ENCODE peak calls at places on chromosomes 11 and 22, in five cellular contexts. D is H1, T is mesenchymal stem cell, P is IMR-90, Q is trophoblast cell. V is an unnamed sample.

GRCh38 chr22:46696614-46697013 is 41.4 kb downstream of the CERK start:
- DNase-seq in P (no peak), Q (no peak), D (no peak), T (no peak), V (no peak)

GRCh38 chr11:124724854-124725718 is 14.7 kb upstream of the NRGN start:
- DNase-seq in P (no peak), Q (no peak), T (no peak), D (no peak), V (no peak)

GRCh38 chr11:119728226-119728626 is 774 bp downstream of the NECTIN1 start:
- DNase-seq in P (no peak), T (peak; percentile 22), Q (peak; percentile 8), D (no peak), V (peak; percentile 26)

GRCh38 chr11:109680127-109680526 is 258.1 kb downstream of the C11orf87 start:
- DNase-seq in Q (no peak), P (peak; percentile 18), D (no peak), T (peak; percentile 14), V (no peak)

GRCh38 chr22:38007330-38007902 is 23.1 kb upstream of the SOX10 start:
- DNase-seq in T (no peak), Q (no peak), P (no peak), D (no peak), V (no peak)

GRCh38 chr11:125250316-125250870 is 85.8 kb downstream of the PKNOX2 start:
- DNase-seq in P (no peak), D (no peak), Q (no peak), T (no peak), V (no peak)

GRCh38 chr11:126400019-126400962 is 44.8 kb downstream of the ST3GAL4 start:
- DNase-seq in P (no peak), Q (no peak), D (no peak), T (no peak), V (no peak)

GRCh38 chr11:76329983-76330382 is 50.9 kb downstream of the THAP12 start:
- DNase-seq in P (no peak), T (no peak), D (no peak), Q (no peak), V (no peak)

GRCh38 chr11:96196074-96196787 is 146.8 kb downstream of the MAML2 start:
- DNase-seq in P (no peak), T (no peak), Q (no peak), D (peak; percentile 15), V (no peak)

GRCh38 chr11:66473608-66474525 is 6.4 kb upstream of the DPP3 start:
- DNase-seq in P (no peak), Q (no peak), D (no peak), T (no peak), V (no peak)

GRCh38 chr11:133082453-133082781 is 449.9 kb downstream of the OPCML start:
- DNase-seq in P (no peak), T (no peak), D (no peak), Q (no peak), V (peak; percentile 26)

GRCh38 chr11:120316880-120317688 is 8.0 kb upstream of the TLCD5 start:
- DNase-seq in D (no peak), Q (peak; percentile 61), T (peak; percentile 56), P (peak; percentile 29), V (no peak)

GRCh38 chr11:68353118-68353517 is 40.7 kb downstream of the LRP5 start:
- DNase-seq in Q (peak; percentile 72), T (no peak), P (no peak), D (no peak), V (no peak)

GRCh38 chr11:7364660-7365059 is 113.0 kb downstream of the SYT9 start:
- DNase-seq in D (no peak), Q (no peak), T (no peak), P (no peak), V (no peak)

GRCh38 chr22:46748948-46749681 is 11.1 kb upstream of the CERK start:
- DNase-seq in P (peak; percentile 49), D (no peak), T (peak; percentile 73), Q (peak; percentile 78), V (no peak)

GRCh38 chr11:35216962-35217667 is 78.1 kb downstream of the CD44 start:
- DNase-seq in T (no peak), P (no peak), Q (peak; percentile 29), D (no peak), V (no peak)

GRCh38 chr11:11555228-11555627 is 66.6 kb downstream of the GALNT18 start:
- DNase-seq in Q (no peak), P (no peak), D (no peak), T (no peak), V (no peak)

GRCh38 chr22:23113067-23113846 is 28.5 kb downstream of the RSPH14 start:
- DNase-seq in P (peak; percentile 54), D (no peak), T (peak; percentile 11), Q (no peak), V (no peak)

GRCh38 chr11:4551346-4551979 is 6.5 kb downstream of the OR52M1 start:
- DNase-seq in T (no peak), Q (peak; percentile 8), P (peak; percentile 16), D (no peak), V (no peak)

GRCh38 chr11:57641426-57641825 is 8.3 kb downstream of the YPEL4 start:
- DNase-seq in T (peak; percentile 81), D (no peak), P (peak; percentile 69), Q (peak; percentile 72), V (no peak)

GRCh38 chr11:46290598-46291309 is 13.3 kb downstream of the CREB3L1 start:
- DNase-seq in P (peak; percentile 98), Q (no peak), T (peak; percentile 97), D (peak; percentile 77), V (no peak)

GRCh38 chr11:3160252-3161031 is 4.7 kb downstream of the OSBPL5 start:
- DNase-seq in D (peak; percentile 87), P (peak; percentile 92), T (peak; percentile 96), Q (peak; percentile 53), V (peak; percentile 96)

GRCh38 chr11:110032257-110032656 is 60.9 kb upstream of the ZC3H12C start:
- DNase-seq in P (no peak), T (no peak), D (no peak), Q (no peak), V (peak; percentile 18)

GRCh38 chr11:106986673-106987072 is 31.6 kb downstream of the GUCY1A2 start:
- DNase-seq in D (no peak), T (no peak), P (no peak), Q (no peak), V (no peak)

GRCh38 chr11:74683941-74684481 is 47.2 kb downstream of the CHRDL2 start:
- DNase-seq in P (peak; percentile 71), Q (no peak), T (no peak), D (no peak), V (no peak)

GRCh38 chr11:74683279-74683871 is 47.9 kb downstream of the CHRDL2 start:
- DNase-seq in D (no peak), P (no peak), T (no peak), Q (peak; percentile 29), V (peak; percentile 26)

GRCh38 chr11:74681686-74682651 is 49.3 kb downstream of the CHRDL2 start:
- DNase-seq in P (peak; percentile 40), D (no peak), Q (no peak), T (no peak), V (no peak)

GRCh38 chr11:74684661-74685060 is 46.6 kb downstream of the CHRDL2 start:
- DNase-seq in P (no peak), Q (no peak), D (no peak), T (no peak), V (no peak)

GRCh38 chr11:74682731-74683278 is 48.4 kb downstream of the CHRDL2 start:
- DNase-seq in P (no peak), Q (no peak), D (no peak), T (no peak), V (no peak)
- H3K4me3 ChIP-seq in P (no peak overlapping the region), Q (no peak overlapping the region), D (peak overlapping the region; percentile 64), T (no peak overlapping the region), V (peak overlapping the region; percentile 71)

DNA sequence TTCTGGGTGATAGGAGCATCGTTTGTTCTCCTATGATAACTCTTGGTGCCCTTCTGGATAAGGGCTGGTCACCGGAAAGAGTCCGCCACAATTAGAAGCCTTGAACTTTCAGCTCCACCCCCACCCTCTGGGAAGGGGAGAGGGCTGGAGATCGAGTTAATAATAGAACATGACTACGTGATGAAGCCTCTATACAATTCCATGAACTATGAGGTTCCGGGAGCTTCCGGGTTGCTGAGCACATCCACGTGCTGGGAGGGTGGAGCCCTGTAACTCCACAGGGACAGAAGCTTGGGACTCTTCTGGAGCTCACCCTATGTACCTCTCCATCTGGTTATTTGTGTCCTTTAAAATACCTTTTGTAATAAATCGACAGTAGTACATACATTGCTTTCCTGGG is 40.3 kb downstream of the ARHGAP42 start:
- DNase-seq in T (peak; percentile 28), D (no peak), P (no peak), Q (no peak), V (no peak)
- H2AK5ac ChIP-seq in T (no peak overlapping the region), D (peak overlapping the region; percentile 97), P (no peak overlapping the region), Q (no peak overlapping the region), V (no peak overlapping the region)

GRCh38 chr22:26593763-26594162 is 3.8 kb upstream of the TPST2 start:
- DNase-seq in Q (no peak), P (no peak), T (no peak), D (no peak), V (no peak)
- H4K91ac ChIP-seq in Q (no peak overlapping the region), P (no peak overlapping the region), T (no peak overlapping the region), D (no peak overlapping the region), V (no peak overlapping the region)

DNA sequence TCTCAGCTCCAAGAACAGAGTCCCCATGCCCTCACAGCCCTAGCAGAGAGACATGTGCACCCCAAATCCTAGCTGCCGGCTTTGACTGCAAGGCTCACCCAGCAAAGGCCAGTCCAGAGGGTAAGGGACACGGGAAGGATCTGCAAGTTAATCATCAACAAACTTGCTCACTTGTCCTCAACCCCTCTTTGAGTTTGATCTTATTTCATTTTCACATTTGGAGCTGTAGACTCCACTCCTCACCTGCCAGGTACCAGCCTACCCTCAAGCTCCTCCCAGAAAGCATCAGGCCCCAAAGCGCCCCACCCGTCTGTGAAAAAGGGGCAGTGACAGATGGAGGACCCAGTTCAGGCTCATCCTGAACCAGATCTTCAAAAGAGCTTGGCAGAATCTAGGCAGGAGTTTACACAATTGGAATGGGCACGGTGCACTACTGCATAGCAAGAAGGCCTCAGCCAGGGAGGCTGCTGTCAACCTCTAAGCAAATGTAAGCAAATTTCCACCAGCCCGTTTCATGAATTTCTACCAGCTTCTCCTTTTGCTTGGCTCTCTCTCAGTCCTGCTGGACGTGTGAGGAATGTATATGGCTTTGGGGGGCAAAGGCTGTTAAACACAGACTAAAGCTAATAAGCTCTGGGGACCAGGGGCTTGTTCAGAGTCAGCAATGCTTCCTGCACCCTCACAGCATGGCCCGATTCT is 5.5 kb downstream of the EHD1 start:
- DNase-seq in P (no peak), T (no peak), Q (no peak), D (no peak), V (no peak)
- H3K4me3 ChIP-seq in P (no peak overlapping the region), T (no peak overlapping the region), Q (no peak overlapping the region), D (no peak overlapping the region), V (no peak overlapping the region)

GRCh38 chr11:10355257-10355661 is 50.4 kb downstream of the ADM start:
- DNase-seq in D (no peak), P (no peak), Q (peak; percentile 60), T (peak; percentile 87), V (no peak)
- H2AK5ac ChIP-seq in D (peak overlapping the region; percentile 43), P (peak overlapping the region; percentile 28), Q (no peak overlapping the region), T (no peak overlapping the region), V (no peak overlapping the region)

GRCh38 chr22:36368359-36368983 is 19.3 kb downstream of the MYH9 start:
- DNase-seq in D (peak; percentile 73), Q (peak; percentile 95), T (peak; percentile 73), P (peak; percentile 78), V (peak; percentile 83)

GRCh38 chr22:36367479-36367878 is 20.3 kb downstream of the MYH9 start:
- DNase-seq in T (no peak), D (no peak), P (no peak), Q (no peak), V (no peak)

GRCh38 chr22:36367066-36367465 is 20.7 kb downstream of the MYH9 start:
- DNase-seq in P (no peak), D (no peak), T (no peak), Q (no peak), V (no peak)

GRCh38 chr22:36369922-36370781 is 17.6 kb downstream of the MYH9 start:
- DNase-seq in T (peak; percentile 68), Q (peak; percentile 94), D (no peak), P (peak; percentile 41), V (no peak)

GRCh38 chr22:36369004-36369921 is 18.5 kb downstream of the MYH9 start:
- DNase-seq in P (peak; percentile 21), T (peak; percentile 56), D (no peak), Q (peak; percentile 91), V (no peak)
- H4K91ac ChIP-seq in P (peak overlapping the region; percentile 64), T (no peak overlapping the region), D (peak overlapping the region; percentile 75), Q (peak overlapping the region; percentile 71), V (no peak overlapping the region)